ENCODE peak calls at places on chromosomes 3 and 15, in nine cellular contexts. Z is NCI-H774; R is mucosa of gallbladder; H is NCI-H2107; T is MV-4-11; J is cardiac septum; D is tibial artery; K is fibroblast of the conjunctiva; U is stimulated activated CD8-positive, alpha-beta memory T cell treated with anti-CD3 and anti-CD28 coated beads, Interleukin-7, amount 100 ng/mL, for 4 hours. S is an unnamed sample.

GRCh38 chr3:197787412-197787811 is 3.6 kb upstream of the LRCH3 start:
- DNase-seq in Z (no peak), R (no peak), H (no peak), T (no peak), J (no peak), D (no peak), K (no peak), U (no peak), S (no peak)

GRCh38 chr3:71601811-71602210 is 18.3 kb upstream of the FOXP1 start:
- DNase-seq in Z (no peak), R (no peak), H (no peak), T (no peak), J (no peak), D (no peak), K (no peak), U (no peak), S (no peak)

GRCh38 chr3:181715601-181716340 is 4.0 kb downstream of the SOX2 start:
- DNase-seq in Z (peak; percentile 72), R (no peak), H (no peak), T (no peak), J (no peak), D (no peak), K (no peak), U (no peak), S (no peak)

GRCh38 chr15:56679247-56679646 is 54.1 kb downstream of the ZNF280D start:
- DNase-seq in Z (no peak), R (no peak), H (no peak), T (no peak), J (no peak), D (no peak), K (no peak), U (no peak), S (no peak)

GRCh38 chr3:32127219-32127826 is 20.9 kb downstream of the GPD1L start:
- DNase-seq in Z (no peak), R (no peak), H (no peak), T (no peak), J (no peak), D (no peak), K (no peak), U (no peak), S (no peak)

GRCh38 chr15:74179101-74179841 is 5.8 kb downstream of the ISLR start:
- DNase-seq in Z (no peak), R (peak; percentile 57), H (no peak), T (peak; percentile 64), J (peak; percentile 86), D (peak; percentile 98), K (peak; percentile 71), U (no peak), S (no peak)

GRCh38 chr15:45645026-45645980 is 10.5 kb downstream of the SQOR start:
- DNase-seq in Z (no peak), R (no peak), H (no peak), T (peak; percentile 65), J (no peak), D (no peak), K (no peak), U (no peak), S (no peak)

GRCh38 chr3:29080967-29081366 is 199.9 kb upstream of the RBMS3 start:
- DNase-seq in Z (no peak), R (no peak), H (no peak), T (no peak), J (no peak), D (no peak), K (no peak), U (no peak), S (no peak)

GRCh38 chr15:39666671-39667070 is 85.8 kb downstream of the THBS1 start:
- DNase-seq in Z (no peak), R (no peak), H (no peak), T (no peak), J (no peak), D (no peak), K (no peak), U (no peak), S (no peak)

GRCh38 chr15:61522375-61522774 is 293.3 kb upstream of the RORA start:
- DNase-seq in Z (no peak), R (no peak), H (no peak), T (no peak), J (no peak), D (no peak), K (no peak), U (no peak), S (no peak)

GRCh38 chr15:39717134-39717533 is 65.5 kb downstream of the FSIP1 start:
- DNase-seq in Z (no peak), R (no peak), H (no peak), T (no peak), J (no peak), D (no peak), K (no peak), U (no peak), S (no peak)

GRCh38 chr15:77974098-77974414 is 103.5 kb downstream of the TBC1D2B start:
- DNase-seq in Z (no peak), R (peak; percentile 67), H (no peak), T (peak; percentile 62), J (no peak), D (peak; percentile 82), K (peak; percentile 20), U (no peak), S (peak; percentile 14)